ENCODE peak calls at places on chromosomes 7 and 10, in five cellular contexts. One of them, this sample, is unnamed.

GRCh38 chr7:150330211-150330885 is 7.0 kb upstream of the ACTR3C start:
- DNase-seq in uterus: no peak
- DNase-seq in T-helper 2 cell: no peak
- DNase-seq in fibroblast of lung: no peak
- DNase-seq in Ammon's horn: no peak
- DNase-seq in this sample: no peak

GRCh38 chr10:118704711-118705110 is 50.1 kb downstream of the CACUL1 start:
- DNase-seq in Ammon's horn: no peak
- DNase-seq in T-helper 2 cell: no peak
- DNase-seq in fibroblast of lung: no peak
- DNase-seq in uterus: no peak
- DNase-seq in this sample: no peak

GRCh38 chr10:69232736-69233135 is 12.6 kb downstream of the HKDC1 start:
- DNase-seq in uterus: no peak
- DNase-seq in T-helper 2 cell: no peak
- DNase-seq in Ammon's horn: no peak
- DNase-seq in fibroblast of lung: no peak
- DNase-seq in this sample: no peak

GRCh38 chr10:133455196-133455595 is 1.5 kb downstream of the SCART1 start:
- DNase-seq in Ammon's horn: no peak
- DNase-seq in uterus: no peak
- DNase-seq in T-helper 2 cell: no peak
- DNase-seq in fibroblast of lung: no peak
- DNase-seq in this sample: no peak

GRCh38 chr10:689433-690226 is at the start of gene DIP2C:
- DNase-seq in T-helper 2 cell: no peak
- DNase-seq in uterus: peak; percentile 78
- DNase-seq in Ammon's horn: peak; percentile 77
- DNase-seq in fibroblast of lung: peak; percentile 76
- DNase-seq in this sample: no peak

GRCh38 chr7:81780914-81781693 is 11.3 kb upstream of the HGF start:
- DNase-seq in Ammon's horn: no peak
- DNase-seq in fibroblast of lung: no peak
- DNase-seq in T-helper 2 cell: no peak
- DNase-seq in uterus: no peak
- DNase-seq in this sample: no peak

GRCh38 chr10:57249615-57250281 is 888.7 kb upstream of the ZWINT start:
- DNase-seq in uterus: no peak
- DNase-seq in T-helper 2 cell: no peak
- DNase-seq in Ammon's horn: no peak
- DNase-seq in fibroblast of lung: no peak
- DNase-seq in this sample: no peak

GRCh38 chr7:451255-452229 is 68.1 kb downstream of the PDGFA start:
- DNase-seq in Ammon's horn: no peak
- DNase-seq in T-helper 2 cell: no peak
- DNase-seq in fibroblast of lung: no peak
- DNase-seq in uterus: no peak
- DNase-seq in this sample: no peak

GRCh38 chr7:119270045-119270464 is 1002.9 kb upstream of the KCND2 start:
- DNase-seq in fibroblast of lung: peak; percentile 77
- DNase-seq in uterus: peak; percentile 43
- DNase-seq in T-helper 2 cell: no peak
- DNase-seq in Ammon's horn: peak; percentile 74
- DNase-seq in this sample: no peak

GRCh38 chr10:100303724-100304319 is 17.3 kb upstream of the BLOC1S2 start:
- DNase-seq in uterus: no peak
- DNase-seq in T-helper 2 cell: no peak
- DNase-seq in fibroblast of lung: peak; percentile 49
- DNase-seq in Ammon's horn: peak; percentile 68
- DNase-seq in this sample: no peak

GRCh38 chr10:96632974-96633373 is 46.2 kb upstream of the TM9SF3 start:
- DNase-seq in T-helper 2 cell: no peak
- DNase-seq in Ammon's horn: no peak
- DNase-seq in fibroblast of lung: no peak
- DNase-seq in uterus: no peak
- DNase-seq in this sample: no peak

GRCh38 chr10:21959998-21960397 is 43.5 kb downstream of the DNAJC1 start:
- DNase-seq in uterus: no peak
- DNase-seq in Ammon's horn: no peak
- DNase-seq in T-helper 2 cell: no peak
- DNase-seq in fibroblast of lung: no peak
- DNase-seq in this sample: no peak

GRCh38 chr10:121043124-121043849 is 192.1 kb downstream of the WDR11 start:
- DNase-seq in T-helper 2 cell: no peak
- DNase-seq in fibroblast of lung: no peak
- DNase-seq in uterus: peak; percentile 31
- DNase-seq in Ammon's horn: peak; percentile 6
- DNase-seq in this sample: no peak

GRCh38 chr7:50588937-50589336 is 23.7 kb upstream of the DDC start:
- DNase-seq in fibroblast of lung: no peak
- DNase-seq in uterus: no peak
- DNase-seq in T-helper 2 cell: no peak
- DNase-seq in Ammon's horn: no peak
- DNase-seq in this sample: no peak

GRCh38 chr7:151380199-151381082 is 29.4 kb downstream of the WDR86 start:
- DNase-seq in uterus: no peak
- DNase-seq in Ammon's horn: no peak
- DNase-seq in T-helper 2 cell: no peak
- DNase-seq in fibroblast of lung: no peak
- DNase-seq in this sample: peak; percentile 18

GRCh38 chr10:49508249-49508648 is 30.7 kb downstream of the ERCC6 start:
- DNase-seq in uterus: no peak
- DNase-seq in fibroblast of lung: no peak
- DNase-seq in Ammon's horn: no peak
- DNase-seq in T-helper 2 cell: no peak
- DNase-seq in this sample: no peak

GRCh38 chr10:70537398-70538194 is 59.0 kb downstream of the PALD1 start:
- DNase-seq in fibroblast of lung: no peak
- DNase-seq in Ammon's horn: no peak
- DNase-seq in uterus: no peak
- DNase-seq in T-helper 2 cell: no peak
- DNase-seq in this sample: no peak

GRCh38 chr10:62027841-62028501 is 126.5 kb downstream of the ARID5B start:
- DNase-seq in T-helper 2 cell: no peak
- DNase-seq in Ammon's horn: no peak
- DNase-seq in fibroblast of lung: peak; percentile 46
- DNase-seq in uterus: no peak
- DNase-seq in this sample: no peak

GRCh38 chr10:101835406-101835805 is 8.2 kb downstream of the KCNIP2 start:
- DNase-seq in fibroblast of lung: no peak
- DNase-seq in T-helper 2 cell: no peak
- DNase-seq in Ammon's horn: no peak
- DNase-seq in uterus: no peak
- DNase-seq in this sample: no peak

GRCh38 chr7:149717481-149717880 is 55.9 kb downstream of the ZNF467 start:
- DNase-seq in fibroblast of lung: no peak
- DNase-seq in T-helper 2 cell: no peak
- DNase-seq in Ammon's horn: no peak
- DNase-seq in uterus: no peak
- DNase-seq in this sample: no peak

GRCh38 chr7:144437370-144438191 is 34.1 kb upstream of the NOBOX start:
- DNase-seq in fibroblast of lung: peak; percentile 79
- DNase-seq in T-helper 2 cell: peak; percentile 4
- DNase-seq in uterus: peak; percentile 23
- DNase-seq in Ammon's horn: peak; percentile 67
- DNase-seq in this sample: peak; percentile 34

GRCh38 chr10:35058134-35058533 is 32.0 kb downstream of the CUL2 start:
- DNase-seq in fibroblast of lung: peak; percentile 83
- DNase-seq in Ammon's horn: no peak
- DNase-seq in uterus: no peak
- DNase-seq in T-helper 2 cell: no peak
- DNase-seq in this sample: no peak

GRCh38 chr10:126880926-126881325 is 24.3 kb upstream of the DOCK1 start:
- DNase-seq in uterus: no peak
- DNase-seq in Ammon's horn: no peak
- DNase-seq in fibroblast of lung: no peak
- DNase-seq in T-helper 2 cell: no peak
- DNase-seq in this sample: no peak

GRCh38 chr10:117597216-117597615 is 54.7 kb downstream of the EMX2 start:
- DNase-seq in uterus: no peak
- DNase-seq in T-helper 2 cell: no peak
- DNase-seq in fibroblast of lung: no peak
- DNase-seq in Ammon's horn: no peak
- DNase-seq in this sample: no peak

GRCh38 chr10:28242560-28243204 is 60.2 kb downstream of the MPP7 start:
- DNase-seq in Ammon's horn: no peak
- DNase-seq in uterus: no peak
- DNase-seq in T-helper 2 cell: no peak
- DNase-seq in fibroblast of lung: no peak
- DNase-seq in this sample: no peak

GRCh38 chr7:158987691-158988090 is 131.3 kb downstream of the DYNC2I1 start:
- DNase-seq in T-helper 2 cell: no peak
- DNase-seq in fibroblast of lung: no peak
- DNase-seq in Ammon's horn: no peak
- DNase-seq in uterus: no peak
- DNase-seq in this sample: no peak

GRCh38 chr10:131802991-131803390 is 97.8 kb upstream of the PPP2R2D start:
- DNase-seq in T-helper 2 cell: no peak
- DNase-seq in Ammon's horn: no peak
- DNase-seq in fibroblast of lung: no peak
- DNase-seq in uterus: no peak
- DNase-seq in this sample: no peak

GRCh38 chr10:97407211-97407951 is 6.2 kb upstream of the RRP12 start:
- DNase-seq in uterus: peak; percentile 63
- DNase-seq in T-helper 2 cell: peak; percentile 46
- DNase-seq in Ammon's horn: peak; percentile 88
- DNase-seq in fibroblast of lung: peak; percentile 81
- DNase-seq in this sample: peak; percentile 52

GRCh38 chr7:132080967-132081668 is 495.2 kb downstream of the PLXNA4 start:
- DNase-seq in T-helper 2 cell: no peak
- DNase-seq in Ammon's horn: peak; percentile 47
- DNase-seq in uterus: peak; percentile 84
- DNase-seq in fibroblast of lung: peak; percentile 75
- DNase-seq in this sample: no peak

GRCh38 chr7:30028749-30029635 is 780 bp downstream of the PLEKHA8 start:
- DNase-seq in Ammon's horn: peak; percentile 48
- DNase-seq in T-helper 2 cell: no peak
- DNase-seq in uterus: no peak
- DNase-seq in fibroblast of lung: peak; percentile 32
- DNase-seq in this sample: peak; percentile 16

GRCh38 chr7:121071662-121072061 is 83.2 kb downstream of the CPED1 start:
- DNase-seq in Ammon's horn: no peak
- DNase-seq in T-helper 2 cell: no peak
- DNase-seq in fibroblast of lung: no peak
- DNase-seq in uterus: no peak
- DNase-seq in this sample: no peak

GRCh38 chr7:29565982-29566746 is 2.5 kb downstream of the PRR15 start:
- DNase-seq in Ammon's horn: no peak
- DNase-seq in fibroblast of lung: no peak
- DNase-seq in uterus: no peak
- DNase-seq in T-helper 2 cell: no peak
- DNase-seq in this sample: no peak

GRCh38 chr10:60942604-60943269 is 1.2 kb downstream of the RHOBTB1 start:
- DNase-seq in T-helper 2 cell: no peak
- DNase-seq in uterus: peak; percentile 56
- DNase-seq in fibroblast of lung: peak; percentile 52
- DNase-seq in Ammon's horn: peak; percentile 69
- DNase-seq in this sample: peak; percentile 32

GRCh38 chr10:7302393-7303054 is 108.3 kb downstream of the SFMBT2 start:
- DNase-seq in fibroblast of lung: peak; percentile 49
- DNase-seq in Ammon's horn: no peak
- DNase-seq in uterus: peak; percentile 54
- DNase-seq in T-helper 2 cell: no peak
- DNase-seq in this sample: no peak

GRCh38 chr7:156612930-156613329 is 27.6 kb upstream of the RNF32 start:
- DNase-seq in T-helper 2 cell: peak; percentile 58
- DNase-seq in uterus: no peak
- DNase-seq in fibroblast of lung: no peak
- DNase-seq in Ammon's horn: no peak
- DNase-seq in this sample: no peak

This sample was measured in memory B cell.